ENCODE peak calls at places on chromosomes 3 and 15, in four cellular contexts. B, A, I and H are unnamed samples.

GRCh38 chr3:127748754-127749327 is 73.5 kb downstream of the MGLL start:
- DNase-seq in B (no peak), A (no peak), I (no peak), H (no peak)

GRCh38 chr3:123385981-123386380 is 62.9 kb downstream of the ADCY5 start:
- DNase-seq in B (no peak), A (peak), I (no peak), H (peak)

GRCh38 chr15:79432345-79433311 is 492 bp downstream of the MINAR1 start:
- DNase-seq in B (no peak), A (no peak), I (no peak), H (no peak)

GRCh38 chr3:98814799-98815450 is 51.8 kb downstream of the ST3GAL6 start:
- DNase-seq in B (no peak), A (no peak), I (no peak), H (no peak)

GRCh38 chr3:106130384-106131084 is 261.7 kb upstream of the CBLB start:
- DNase-seq in B (no peak), A (no peak), I (no peak), H (no peak)

GRCh38 chr15:78453447-78453846 is 15.4 kb downstream of the IREB2 start:
- DNase-seq in B (no peak), A (no peak), I (no peak), H (no peak)

GRCh38 chr3:184008161-184008560 is 9.5 kb downstream of the ABCC5 start:
- DNase-seq in B (no peak), A (no peak), I (no peak), H (no peak)

GRCh38 chr3:15043772-15044171 is 21.3 kb downstream of the MRPS25 start:
- DNase-seq in B (no peak), A (no peak), I (no peak), H (no peak)

GRCh38 chr15:48609486-48609885 is 36.0 kb downstream of the FBN1 start:
- DNase-seq in B (no peak), A (no peak), I (no peak), H (no peak)

GRCh38 chr3:115698851-115699535 is 75.7 kb downstream of the GAP43 start:
- DNase-seq in B (no peak), A (no peak), I (no peak), H (no peak)

GRCh38 chr3:41684802-41685740 is 276.8 kb downstream of the ULK4 start:
- DNase-seq in B (no peak), A (no peak), I (no peak), H (no peak)

GRCh38 chr3:162134571-162134970 is 638.0 kb downstream of the OTOL1 start:
- DNase-seq in B (no peak), A (no peak), I (no peak), H (no peak)

GRCh38 chr3:10189557-10190374 is 25.0 kb downstream of the IRAK2 start:
- DNase-seq in B (peak), A (no peak), I (peak), H (peak)

GRCh38 chr3:157632081-157632480 is 128.9 kb upstream of the VEPH1 start:
- DNase-seq in B (no peak), A (no peak), I (no peak), H (no peak)

GRCh38 chr15:68311464-68311835 is 33.9 kb downstream of the FEM1B start:
- DNase-seq in B (no peak), A (no peak), I (no peak), H (peak)

GRCh38 chr15:74616020-74616939 is 644 bp downstream of the CLK3 start:
- DNase-seq in B (peak), A (peak), I (peak), H (peak)
- TF ChIP-seq POLR2A in B (peak), A (no peak), I (no peak), H (no peak)

GRCh38 chr3:112358311-112358780 is 25.4 kb downstream of the CD200 start:
- DNase-seq in B (no peak), A (no peak), I (no peak), H (no peak)
- H3K27ac ChIP-seq in B (no peak), A (peak), I (no peak), H (no peak)

GRCh38 chr3:187665764-187666402 is 4.3 kb downstream of the SST start:
- DNase-seq in B (no peak), A (no peak), I (no peak), H (no peak)

GRCh38 chr3:187661267-187661666 is 8.9 kb downstream of the SST start:
- DNase-seq in B (no peak), A (no peak), I (no peak), H (no peak)

GRCh38 chr3:187667526-187667925 is 2.7 kb downstream of the SST start:
- DNase-seq in B (no peak), A (no peak), I (no peak), H (no peak)

GRCh38 chr3:187662848-187663407 is 7.3 kb downstream of the SST start:
- DNase-seq in B (no peak), A (no peak), I (no peak), H (no peak)

DNA sequence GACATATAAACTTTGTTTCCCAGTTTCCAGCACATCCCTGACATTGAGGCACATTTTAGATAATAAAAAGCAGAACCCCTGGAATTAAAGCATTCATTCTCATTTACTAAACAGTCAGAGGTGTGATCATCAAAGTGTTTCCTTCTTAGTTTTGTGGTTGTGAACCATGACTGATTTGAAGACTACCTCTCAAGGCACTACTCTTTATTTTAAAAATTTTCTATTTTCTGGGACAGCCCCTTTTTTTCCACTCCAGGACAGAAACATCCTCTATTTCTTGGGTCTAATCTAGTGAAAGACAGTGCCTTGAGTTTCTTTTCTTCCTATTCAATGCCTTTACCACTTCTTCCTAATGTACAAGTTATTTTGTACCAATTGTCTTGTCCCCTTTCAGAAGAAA is 5.2 kb downstream of the SST start:
- DNase-seq in B (no peak), A (no peak), I (no peak), H (no peak)
- TF ChIP-seq POLR2A in B (no peak), A (no peak), I (no peak), H (no peak)

GRCh38 chr15:66623801-66624453 is 58.1 kb upstream of the LCTL start:
- DNase-seq in B (no peak), A (no peak), I (no peak), H (no peak)

GRCh38 chr15:66622677-66623076 is 56.9 kb upstream of the LCTL start:
- DNase-seq in B (peak), A (no peak), I (no peak), H (no peak)

GRCh38 chr15:66619152-66619903 is 53.5 kb upstream of the LCTL start:
- DNase-seq in B (peak), A (peak), I (peak), H (peak)

GRCh38 chr15:66620744-66621344 is 55.0 kb upstream of the LCTL start:
- DNase-seq in B (no peak), A (no peak), I (no peak), H (no peak)

DNA sequence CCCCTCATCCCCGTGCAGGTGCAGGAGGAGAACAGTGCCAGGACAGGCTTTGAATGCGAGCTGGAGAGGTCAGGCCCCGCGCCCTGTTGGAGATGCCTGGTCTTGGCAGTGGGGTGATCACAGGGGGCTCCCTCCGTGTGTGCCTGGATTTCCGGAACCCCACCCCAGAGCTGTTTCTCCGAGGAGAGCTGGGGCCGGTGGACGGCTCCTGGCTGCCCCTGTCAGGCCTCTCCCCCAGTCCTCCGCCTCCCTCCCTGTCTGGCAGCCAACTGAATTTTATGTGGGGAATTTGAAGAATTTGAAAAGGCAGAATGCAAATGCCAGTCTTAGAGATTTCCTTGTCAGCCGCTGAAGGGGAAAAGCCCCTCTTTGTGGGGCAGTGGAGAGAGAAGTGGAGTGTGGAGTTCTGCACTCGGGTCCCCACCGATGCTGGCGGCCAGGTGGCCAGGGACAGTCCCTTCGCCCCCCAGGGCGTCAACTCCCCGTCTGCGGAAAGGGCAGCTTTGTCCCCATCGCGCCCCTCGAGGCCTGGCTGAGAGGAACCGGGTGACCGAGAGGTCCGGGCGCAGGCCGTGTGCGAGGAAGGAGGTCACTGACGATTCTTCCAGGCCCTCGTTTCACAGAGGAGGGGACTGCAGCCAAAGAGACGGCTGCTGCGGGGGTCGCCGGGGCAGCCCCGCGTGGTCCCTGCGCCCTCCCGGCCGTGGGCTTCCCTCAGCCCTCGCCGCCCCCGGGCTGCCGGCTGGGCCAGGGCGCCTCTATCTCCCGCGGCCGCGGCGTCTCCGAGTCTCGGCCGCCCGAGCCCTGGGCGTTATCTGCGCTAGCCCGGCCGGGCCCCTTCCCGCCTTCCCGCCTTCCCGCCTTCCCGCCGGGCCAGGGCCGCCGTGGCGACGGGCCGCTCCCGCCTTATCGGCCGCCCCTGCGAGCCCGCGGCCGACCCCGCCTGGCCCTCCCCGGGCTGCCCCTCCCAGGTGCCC is 56.0 kb upstream of the LCTL start:
- DNase-seq in B (no peak), A (peak), I (no peak), H (no peak)
- H3K27ac ChIP-seq in B (peak), A (peak), I (peak), H (peak)

GRCh38 chr3:46504780-46505179 is 7.0 kb downstream of the RTP3 start:
- DNase-seq in B (no peak), A (no peak), I (no peak), H (no peak)
- TF ChIP-seq POLR2A in B (no peak), A (no peak), I (no peak), H (no peak)

GRCh38 chr15:91864669-91865068 is 11.2 kb downstream of the SLCO3A1 start:
- DNase-seq in B (no peak), A (no peak), I (no peak), H (no peak)
- H3K27ac ChIP-seq in B (no peak), A (peak), I (no peak), H (peak)

GRCh38 chr3:158672293-158673176 is at the start of gene LXN:
- DNase-seq in B (peak), A (peak), I (peak), H (peak)
- TF ChIP-seq POLR2A in B (peak), A (no peak), I (no peak), H (no peak)